ENCODE peak calls at places on chromosomes 6 and 20, in four cellular contexts. V is GM12878, J is HepG2, R is K562. P is an unnamed sample.

GRCh38 chr6:137799950-137800568 is 67.0 kb upstream of the TNFAIP3 start:
- DNase-seq in R (peak), J (peak), V (no peak), P (peak)

GRCh38 chr6:35973670-35974222 is 50.7 kb downstream of the SLC26A8 start:
- DNase-seq in J (peak), V (peak), R (peak), P (no peak)

GRCh38 chr20:6765469-6766058 is 1.9 kb upstream of the BMP2 start:
- DNase-seq in R (peak), V (no peak), J (peak), P (peak)

GRCh38 chr20:62529916-62530642 is 54.3 kb upstream of the GATA5 start:
- DNase-seq in J (no peak), R (peak), V (no peak), P (no peak)

GRCh38 chr6:6881438-6882267 is 226.1 kb upstream of the RREB1 start:
- DNase-seq in R (no peak), J (no peak), V (no peak), P (no peak)

GRCh38 chr6:91167846-91168245 is 581.0 kb upstream of the MAP3K7 start:
- DNase-seq in V (no peak), J (peak), R (no peak), P (no peak)

GRCh38 chr20:62633571-62634329 is 8.6 kb upstream of the SLCO4A1 start:
- DNase-seq in J (no peak), R (no peak), V (no peak), P (no peak)

GRCh38 chr20:2696646-2697045 is 4.1 kb downstream of the EBF4 start:
- DNase-seq in V (no peak), J (no peak), R (no peak), P (no peak)

GRCh38 chr6:166237611-166238010 is 70.0 kb upstream of the TBXT start:
- DNase-seq in J (no peak), R (no peak), V (no peak), P (no peak)

GRCh38 chr6:26130581-26131247 is 43.5 kb downstream of the HFE start:
- DNase-seq in V (no peak), J (no peak), R (peak), P (no peak)

GRCh38 chr6:24489470-24489869 is at the start of gene GPLD1:
- DNase-seq in V (no peak), R (no peak), J (no peak), P (no peak)

GRCh38 chr20:50308513-50309279 is 118.1 kb downstream of the CEBPB start:
- DNase-seq in V (no peak), J (peak), R (peak), P (no peak)

GRCh38 chr6:111105578-111105977 is 18.3 kb downstream of the SLC16A10 start:
- DNase-seq in R (no peak), V (no peak), J (peak), P (no peak)

GRCh38 chr20:341682-342081 is 5.2 kb upstream of the NRSN2 start:
- DNase-seq in J (peak), V (no peak), R (peak), P (no peak)

GRCh38 chr6:23647045-23647444 is 479.0 kb upstream of the NRSN1 start:
- DNase-seq in R (no peak), J (no peak), V (no peak), P (no peak)

DNA sequence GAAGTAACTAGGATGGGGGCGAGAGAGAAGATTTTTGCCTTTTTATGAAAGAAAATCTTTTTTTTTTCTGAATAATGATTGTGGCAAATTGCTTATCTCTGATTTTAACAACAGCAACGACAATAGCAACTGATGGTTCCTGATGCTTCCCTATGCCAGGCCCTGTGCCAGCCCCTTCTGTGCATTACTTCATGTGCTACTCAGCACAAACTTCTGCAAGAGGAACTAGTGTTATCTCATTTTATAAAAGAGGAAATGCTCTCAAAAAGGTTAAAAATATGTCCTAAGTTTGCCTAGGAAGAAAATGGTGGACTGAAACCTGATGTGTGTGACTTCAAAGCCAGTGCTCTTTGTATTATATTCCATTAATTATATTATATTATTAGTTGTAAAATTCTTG is 74.0 kb upstream of the RALGAPA2 start:
- DNase-seq in V (no peak), J (no peak), R (no peak), P (no peak)
- TF ChIP-seq BHLHE40 in V (no peak), J (no peak), R (no peak), P (no peak)

GRCh38 chr6:53041356-53041755 is 23.8 kb upstream of the FBXO9 start:
- DNase-seq in V (no peak), R (no peak), J (no peak), P (no peak)

GRCh38 chr6:53044071-53044470 is 21.1 kb upstream of the FBXO9 start:
- DNase-seq in V (no peak), R (no peak), J (no peak), P (no peak)

GRCh38 chr6:53042112-53042511 is 23.1 kb upstream of the FBXO9 start:
- DNase-seq in V (no peak), J (peak), R (no peak), P (no peak)

GRCh38 chr6:53044572-53044971 is 20.6 kb upstream of the FBXO9 start:
- DNase-seq in J (no peak), V (no peak), R (no peak), P (no peak)

DNA sequence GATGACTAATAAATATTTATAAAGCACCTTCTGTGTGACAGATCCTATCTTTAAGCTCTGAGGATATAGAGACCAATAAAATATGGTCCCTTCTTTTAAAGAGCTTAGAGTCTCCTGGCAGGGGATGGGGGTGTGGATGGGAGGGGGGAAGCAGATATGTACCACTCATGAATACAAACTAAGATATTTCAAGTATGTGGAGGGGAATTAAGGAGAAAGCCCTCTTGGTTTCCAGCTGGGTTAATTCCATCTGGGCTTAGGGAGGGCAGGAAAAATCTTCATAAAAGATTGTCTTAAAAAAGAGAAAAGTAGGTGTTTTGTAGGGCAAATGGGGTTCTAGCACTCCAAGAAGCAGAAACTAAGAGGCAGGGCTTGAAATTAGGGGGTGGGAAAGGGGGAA is 21.6 kb upstream of the FBXO9 start:
- DNase-seq in J (no peak), V (no peak), R (no peak), P (no peak)
- TF ChIP-seq TARDBP in J (no peak), V (no peak), R (no peak), P (no peak)

DNA sequence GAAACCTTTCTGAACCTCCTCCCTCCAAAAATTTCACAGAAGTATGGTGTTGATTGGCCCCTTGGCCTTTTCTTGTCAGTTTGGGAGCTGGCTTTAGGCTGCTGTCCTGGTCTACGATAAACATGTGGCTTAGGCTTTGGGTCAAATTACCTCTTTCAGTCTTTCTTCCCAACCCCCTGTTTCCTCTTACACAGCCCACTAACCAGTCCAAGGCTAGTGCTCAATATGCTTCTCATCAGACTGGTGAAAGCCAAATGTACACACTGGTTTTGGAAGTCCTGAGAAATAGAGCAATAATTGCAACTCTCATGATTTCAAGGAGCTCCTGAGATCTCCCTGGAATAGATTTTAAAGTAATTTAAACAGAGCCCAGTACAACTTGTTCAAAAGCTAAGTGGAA is 933.7 kb upstream of the GJE1 start:
- DNase-seq in V (no peak), J (no peak), R (no peak), P (no peak)
- TF ChIP-seq BHLHE40 in V (no peak), J (no peak), R (no peak), P (no peak)

GRCh38 chr20:38321959-38322598 is 18.1 kb downstream of the BPI start:
- DNase-seq in J (peak), V (no peak), R (peak), P (peak)
- TF ChIP-seq TARDBP in J (no peak), V (no peak), R (no peak), P (no peak)

GRCh38 chr6:157896931-157897330 is 73.9 kb downstream of the SNX9 start:
- DNase-seq in J (no peak), R (no peak), V (no peak), P (no peak)
- TF ChIP-seq BHLHE40 in J (no peak), R (no peak), V (no peak), P (no peak)

GRCh38 chr20:24581443-24582170 is 112.2 kb downstream of the SYNDIG1 start:
- DNase-seq in V (no peak), R (no peak), J (no peak), P (no peak)
- TF ChIP-seq TARDBP in V (no peak), R (no peak), J (no peak), P (no peak)

DNA sequence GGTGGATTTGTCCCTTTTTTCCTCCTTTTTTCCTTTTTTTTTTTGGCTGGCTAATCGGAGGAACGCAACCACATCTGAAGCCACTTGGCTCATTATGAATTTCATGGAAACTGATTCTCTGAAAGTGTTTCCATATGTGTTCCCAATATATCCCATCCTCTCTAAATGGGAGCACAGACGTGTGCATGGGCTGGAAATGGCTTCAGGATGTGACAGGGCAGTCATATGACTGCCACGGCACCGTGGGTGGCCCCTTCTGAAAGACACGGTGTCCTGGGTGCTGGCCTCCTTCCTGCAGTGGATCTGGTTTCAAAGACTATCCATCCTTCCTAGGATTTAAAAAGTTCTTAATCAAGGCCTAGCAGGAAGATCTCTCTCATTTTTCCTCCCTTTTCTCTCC is 160.9 kb upstream of the SUPT3H start:
- DNase-seq in V (no peak), J (no peak), R (no peak), P (no peak)
- TF ChIP-seq BHLHE40 in V (no peak), J (no peak), R (no peak), P (no peak)

DNA sequence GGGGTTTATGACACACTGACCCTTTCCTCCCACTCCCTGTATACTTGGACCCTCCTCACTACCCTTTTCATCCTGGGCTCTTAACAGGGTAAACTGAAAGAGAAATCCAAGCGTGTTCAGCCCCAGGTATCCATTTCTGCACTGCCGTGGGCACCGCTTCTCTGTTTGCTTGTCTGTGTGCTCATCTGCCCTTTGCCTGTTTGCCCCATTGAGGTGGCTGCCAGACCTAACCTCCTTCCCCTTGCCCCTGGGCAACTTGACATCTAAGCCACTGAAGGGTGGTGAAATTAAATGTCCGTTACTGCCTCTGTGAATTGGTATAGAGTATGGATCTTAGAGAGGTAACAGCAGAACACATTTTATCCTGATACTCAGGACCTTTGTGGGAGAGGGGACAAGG is 38.7 kb downstream of the ACSS2 start:
- DNase-seq in V (no peak), R (no peak), J (no peak), P (no peak)
- TF ChIP-seq TARDBP in V (no peak), R (no peak), J (no peak), P (no peak)

GRCh38 chr6:46583081-46583480 is 69.5 kb downstream of the CYP39A1 start:
- DNase-seq in R (no peak), J (no peak), V (no peak), P (no peak)

GRCh38 chr6:46583711-46584110 is 68.9 kb downstream of the CYP39A1 start:
- DNase-seq in J (no peak), R (no peak), V (no peak), P (no peak)

GRCh38 chr6:46586896-46587295 is 65.7 kb downstream of the CYP39A1 start:
- DNase-seq in V (no peak), J (no peak), R (no peak), P (no peak)

GRCh38 chr6:46581459-46582177 is 71.0 kb downstream of the CYP39A1 start:
- DNase-seq in J (no peak), V (no peak), R (no peak), P (no peak)

GRCh38 chr6:46584586-46584985 is 68.0 kb downstream of the CYP39A1 start:
- DNase-seq in V (no peak), J (no peak), R (no peak), P (no peak)
- TF ChIP-seq BHLHE40 in V (no peak), J (no peak), R (no peak), P (no peak)

DNA sequence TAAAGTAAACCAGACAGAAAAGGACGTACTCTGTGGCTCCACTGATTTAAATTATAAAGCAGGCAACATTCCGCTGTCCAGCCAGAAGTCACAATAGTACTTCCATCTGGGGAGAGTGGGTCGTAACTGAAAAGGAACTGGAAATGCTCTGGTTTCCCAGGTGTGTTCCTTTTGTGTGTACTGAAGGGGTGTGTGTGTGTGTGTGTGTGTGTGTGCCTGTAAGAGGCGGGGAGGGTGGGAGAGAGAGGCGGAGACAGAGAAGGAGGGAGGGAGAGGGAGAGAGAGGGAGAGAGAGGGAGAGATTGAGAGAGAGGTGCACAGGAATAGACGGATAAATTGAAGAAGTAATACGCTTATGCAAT is 178.4 kb upstream of the ZNF184 start:
- DNase-seq in R (peak), V (no peak), J (no peak), P (peak)
- TF ChIP-seq TARDBP in R (peak), V (no peak), J (no peak), P (no peak)

P was measured in HEK293T.